ENCODE peak calls at places on chromosome 6, in six cellular contexts. L, N, E, D, R and A are unnamed samples.

GRCh38 chr6:79946773-79947190 is 571 bp downstream of the ELOVL4 start:
- DNase-seq in L (no peak), N (no peak), E (no peak), D (no peak), R (no peak), A (peak)

GRCh38 chr6:134626589-134626988 is 308.7 kb upstream of the SGK1 start:
- DNase-seq in L (no peak), N (no peak), E (no peak), D (no peak), R (no peak), A (no peak)

GRCh38 chr6:32814145-32814544 is 2.7 kb downstream of the HLA-DOB start:
- DNase-seq in L (no peak), N (no peak), E (no peak), D (no peak), R (no peak), A (no peak)

GRCh38 chr6:25070547-25071366 is 135.0 kb upstream of the RIPOR2 start:
- DNase-seq in L (peak), N (peak), E (peak), D (peak), R (peak), A (peak)

GRCh38 chr6:38488876-38489275 is 150.9 kb downstream of the BTBD9 start:
- DNase-seq in L (no peak), N (no peak), E (no peak), D (no peak), R (no peak), A (no peak)

GRCh38 chr6:125810435-125810834 is 19.7 kb downstream of the NCOA7 start:
- DNase-seq in L (no peak), N (no peak), E (no peak), D (no peak), R (no peak), A (no peak)

GRCh38 chr6:158815379-158815724 is 3.8 kb downstream of the EZR start:
- DNase-seq in L (no peak), N (no peak), E (peak), D (no peak), R (no peak), A (no peak)

GRCh38 chr6:15491255-15491985 is 171.4 kb downstream of the DTNBP1 start:
- DNase-seq in L (peak), N (peak), E (peak), D (peak), R (peak), A (no peak)

GRCh38 chr6:135087403-135087802 is 32.8 kb upstream of the HBS1L start:
- DNase-seq in L (no peak), N (no peak), E (peak), D (no peak), R (no peak), A (no peak)

DNA sequence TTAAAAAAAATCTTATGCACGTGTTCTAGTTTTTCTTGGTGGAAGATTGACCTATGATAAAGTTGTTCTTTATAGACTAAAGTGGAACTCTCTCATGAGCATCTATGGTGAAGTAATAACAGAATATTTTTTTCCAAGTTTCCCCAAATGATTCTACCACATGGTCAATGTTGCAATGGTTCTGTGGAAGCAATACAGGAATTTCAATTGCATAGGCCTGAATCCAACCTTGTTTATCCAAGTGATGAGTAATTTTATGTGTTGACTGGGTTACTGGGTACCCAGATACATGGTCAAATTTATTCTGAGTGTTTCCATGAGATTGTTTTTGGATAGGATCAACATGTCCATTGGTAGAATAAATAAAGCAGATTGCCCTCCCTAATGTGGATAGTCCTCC is 581.5 kb downstream of the MMUT start:
- DNase-seq in L (no peak), N (no peak), E (no peak), D (no peak), R (no peak), A (no peak)
- TF ChIP-seq ATF3 in L (no peak), N (no peak), E (no peak), D (no peak), R (no peak), A (no peak)

GRCh38 chr6:155042983-155043382 is 47.9 kb downstream of the TIAM2 start:
- DNase-seq in L (no peak), N (no peak), E (no peak), D (no peak), R (no peak), A (no peak)

GRCh38 chr6:155041781-155042279 is 46.7 kb downstream of the TIAM2 start:
- DNase-seq in L (no peak), N (no peak), E (no peak), D (no peak), R (no peak), A (no peak)

GRCh38 chr6:155050311-155050710 is 55.2 kb downstream of the TIAM2 start:
- DNase-seq in L (no peak), N (no peak), E (no peak), D (peak), R (no peak), A (peak)

GRCh38 chr6:155047523-155047922 is 52.4 kb downstream of the TIAM2 start:
- DNase-seq in L (no peak), N (no peak), E (no peak), D (no peak), R (no peak), A (no peak)

DNA sequence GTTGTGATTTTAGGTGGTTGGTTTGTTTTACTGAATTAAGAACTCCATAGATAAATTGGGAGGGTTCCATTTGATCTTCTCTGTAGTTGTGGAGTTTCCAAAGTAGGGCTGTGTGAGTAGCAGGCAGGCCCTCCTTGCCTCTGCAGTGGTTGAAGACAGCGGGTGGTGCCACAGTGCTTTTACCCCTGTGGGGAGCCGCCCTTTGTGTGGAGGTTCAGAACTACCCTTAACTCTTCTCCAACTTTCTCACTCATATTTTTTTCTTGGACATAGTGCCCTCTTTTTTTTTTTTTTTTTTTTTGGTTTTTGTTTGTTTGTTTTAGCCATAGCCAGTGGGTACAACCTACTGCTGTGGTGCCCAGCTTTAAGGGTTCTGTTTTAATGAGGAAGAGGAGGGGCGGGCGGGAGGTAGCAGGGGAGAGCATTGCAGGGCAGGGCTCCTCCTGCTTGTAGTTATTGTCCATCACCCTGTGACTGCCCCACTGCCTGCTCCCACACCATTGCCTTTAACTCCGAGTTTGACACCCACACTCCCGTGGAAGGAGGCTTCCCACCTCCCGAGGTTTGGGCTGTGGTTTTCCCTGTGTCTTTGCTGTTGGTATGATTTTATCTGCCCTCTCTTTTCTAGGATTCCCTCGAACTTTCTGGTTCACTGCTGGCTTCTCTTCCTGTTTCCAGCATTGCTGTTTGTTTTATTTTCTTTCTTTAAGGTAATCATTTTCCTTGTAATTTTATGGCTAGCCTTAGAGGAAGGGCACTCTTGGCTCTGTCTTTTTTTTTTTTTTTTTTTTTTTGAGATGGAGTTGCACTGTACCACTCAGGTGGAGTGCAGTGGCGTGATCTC is 50.7 kb downstream of the TIAM2 start:
- DNase-seq in L (no peak), N (no peak), E (no peak), D (no peak), R (no peak), A (no peak)
- TF ChIP-seq ATF3 in L (no peak), N (no peak), E (no peak), D (no peak), R (no peak), A (no peak)

GRCh38 chr6:166466178-166467122 is 83.7 kb upstream of the MPC1 start:
- DNase-seq in L (no peak), N (no peak), E (no peak), D (no peak), R (no peak), A (no peak)
- TF ChIP-seq ATF3 in L (no peak), N (no peak), E (no peak), D (no peak), R (no peak), A (no peak)

GRCh38 chr6:31386099-31386498 is 17.3 kb upstream of the MICA start:
- DNase-seq in L (no peak), N (no peak), E (no peak), D (no peak), R (no peak), A (no peak)

GRCh38 chr6:31379850-31380249 is 22.9 kb upstream of the HLA-B start:
- DNase-seq in L (no peak), N (no peak), E (no peak), D (no peak), R (no peak), A (no peak)

GRCh38 chr6:31385041-31385440 is 18.4 kb upstream of the MICA start:
- DNase-seq in L (no peak), N (no peak), E (no peak), D (no peak), R (no peak), A (no peak)

GRCh38 chr6:31381666-31382065 is 21.7 kb upstream of the MICA start:
- DNase-seq in L (no peak), N (no peak), E (no peak), D (no peak), R (no peak), A (no peak)

GRCh38 chr6:31383149-31383548 is 20.2 kb upstream of the MICA start:
- DNase-seq in L (no peak), N (no peak), E (no peak), D (no peak), R (peak), A (no peak)
- TF ChIP-seq ATF3 in L (no peak), N (no peak), E (no peak), D (no peak), R (no peak), A (no peak)

GRCh38 chr6:11317885-11318771 is 85.7 kb upstream of the NEDD9 start:
- DNase-seq in L (no peak), N (peak), E (peak), D (no peak), R (no peak), A (no peak)
- TF ChIP-seq ATF3 in L (no peak), N (no peak), E (peak), D (no peak), R (peak), A (no peak)

GRCh38 chr6:149761438-149761837 is 11.9 kb downstream of the PCMT1 start:
- DNase-seq in L (no peak), N (no peak), E (no peak), D (no peak), R (no peak), A (no peak)
- TF ChIP-seq ATF3 in L (no peak), N (no peak), E (no peak), D (no peak), R (no peak), A (no peak)

GRCh38 chr6:30873137-30873640 is 11.1 kb upstream of the DDR1 start:
- DNase-seq in L (no peak), N (no peak), E (no peak), D (no peak), R (peak), A (no peak)

GRCh38 chr6:30871592-30872183 is 12.6 kb upstream of the DDR1 start:
- DNase-seq in L (no peak), N (no peak), E (no peak), D (no peak), R (no peak), A (no peak)

GRCh38 chr6:30877419-30878262 is 6.7 kb upstream of the DDR1 start:
- DNase-seq in L (peak), N (peak), E (peak), D (peak), R (peak), A (peak)

GRCh38 chr6:30876039-30876730 is 8.1 kb upstream of the DDR1 start:
- DNase-seq in L (no peak), N (peak), E (no peak), D (no peak), R (no peak), A (no peak)

GRCh38 chr6:30875244-30876038 is 8.9 kb upstream of the DDR1 start:
- DNase-seq in L (no peak), N (no peak), E (no peak), D (no peak), R (no peak), A (no peak)
- TF ChIP-seq ATF3 in L (no peak), N (no peak), E (no peak), D (no peak), R (no peak), A (no peak)

DNA sequence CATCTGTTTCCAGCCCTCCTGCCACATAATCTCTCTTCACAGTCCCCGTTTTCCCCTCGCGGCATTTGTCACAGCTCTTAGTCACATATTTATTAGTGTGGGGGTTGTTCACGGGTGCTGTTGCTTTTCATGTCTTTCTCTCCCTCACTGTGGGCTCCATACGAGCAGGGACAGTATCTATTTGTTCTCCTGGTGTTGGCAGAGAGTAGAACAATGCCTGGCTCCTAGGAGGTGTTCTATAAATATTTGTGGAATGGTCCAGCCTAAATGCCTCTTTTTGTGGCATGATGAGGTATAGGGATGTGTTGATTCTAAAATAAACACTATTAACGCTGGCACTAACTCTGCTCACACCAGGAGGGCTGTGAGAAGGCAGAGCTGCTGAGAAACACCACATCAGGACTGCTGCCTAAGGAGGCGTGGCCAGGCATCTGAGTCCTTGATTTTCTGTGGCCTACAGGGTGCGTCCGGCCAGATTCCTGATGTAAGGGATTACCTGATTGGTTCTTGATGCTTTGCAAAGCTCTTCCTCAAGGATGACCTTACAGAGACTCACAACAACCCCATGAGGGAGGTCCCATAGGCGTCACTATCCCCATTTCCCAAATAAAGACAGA is 219.8 kb upstream of the ARID1B start:
- DNase-seq in L (no peak), N (no peak), E (peak), D (no peak), R (no peak), A (no peak)
- TF ChIP-seq ATF3 in L (no peak), N (no peak), E (no peak), D (no peak), R (no peak), A (no peak)

GRCh38 chr6:146029573-146030184 is 817 bp downstream of the GRM1 start:
- DNase-seq in L (no peak), N (no peak), E (no peak), D (no peak), R (no peak), A (no peak)
- TF ChIP-seq ATF3 in L (no peak), N (no peak), E (no peak), D (no peak), R (no peak), A (no peak)

GRCh38 chr6:143397229-143398222 is 53.0 kb downstream of the ADAT2 start:
- DNase-seq in L (peak), N (peak), E (peak), D (no peak), R (no peak), A (peak)
- TF ChIP-seq ATF3 in L (no peak), N (no peak), E (peak), D (no peak), R (no peak), A (no peak)